ENCODE peak calls at places on chromosomes 2 and 18, in ten cellular contexts. O is activated T-helper 9 cell treated with anti-CD3 and anti-CD28 coated beads, Interleukin-2, amount 50 U/mL, for 16 hours; G is aorta; W is GM12892; V is GM19239; M is GDM1; P is Daoy; E is stomach; D is stimulated activated CD4-positive, alpha-beta T cell treated with anti-CD3 and anti-CD28 coated beads, TNF-alpha, amount 100 ng/mL, for 4 hours; R is kidney glomerular epithelial cell. U is an unnamed sample.

GRCh38 chr2:73457982-73458381 is 72.3 kb downstream of the ALMS1 start:
- DNase-seq in P (no peak), M (no peak), G (no peak), R (no peak), O (no peak), V (no peak), E (no peak), W (no peak), D (no peak), U (no peak)

GRCh38 chr18:75784413-75784812 is 356.9 kb upstream of the SMIM21 start:
- DNase-seq in M (no peak), E (no peak), D (no peak), W (no peak), P (no peak), R (no peak), O (no peak), G (no peak), V (no peak), U (no peak)

GRCh38 chr2:120912101-120912985 is 176.7 kb downstream of the GLI2 start:
- DNase-seq in M (no peak), D (no peak), V (no peak), O (no peak), E (peak; percentile 81), G (peak; percentile 82), W (no peak), R (peak; percentile 11), P (no peak), U (no peak)

GRCh38 chr2:227456141-227456540 is 15.8 kb upstream of the AGFG1 start:
- DNase-seq in P (no peak), M (no peak), W (no peak), E (no peak), R (no peak), D (no peak), V (no peak), O (no peak), G (no peak), U (no peak)

GRCh38 chr2:16183345-16183744 is 243.0 kb downstream of the MYCN start:
- DNase-seq in R (no peak), M (no peak), G (no peak), E (no peak), V (no peak), D (no peak), W (no peak), P (no peak), O (no peak), U (no peak)

GRCh38 chr2:33241581-33241980 is 234.9 kb upstream of the RASGRP3 start:
- DNase-seq in M (no peak), O (no peak), D (no peak), G (no peak), V (no peak), E (no peak), W (no peak), R (no peak), P (peak; percentile 38), U (no peak)

GRCh38 chr2:68089961-68090360 is 27.2 kb upstream of the C1D start:
- DNase-seq in E (no peak), P (no peak), G (no peak), V (no peak), D (no peak), R (no peak), W (no peak), M (no peak), O (no peak), U (no peak)

GRCh38 chr2:19119326-19120001 is 239.0 kb downstream of the OSR1 start:
- DNase-seq in D (no peak), W (no peak), M (no peak), G (no peak), R (no peak), O (no peak), E (no peak), V (no peak), P (no peak), U (no peak)

GRCh38 chr18:23619388-23619873 is 33.1 kb upstream of the NPC1 start:
- DNase-seq in O (no peak), R (no peak), E (peak; percentile 31), D (peak; percentile 9), W (no peak), G (peak; percentile 57), P (peak; percentile 6), M (no peak), V (no peak), U (no peak)

GRCh38 chr2:175207741-175208438 is 26.4 kb upstream of the ATP5MC3 start:
- DNase-seq in G (no peak), P (peak; percentile 17), W (no peak), D (no peak), O (no peak), E (peak; percentile 83), M (no peak), V (no peak), R (no peak), U (no peak)

GRCh38 chr2:188811522-188811921 is 162.7 kb upstream of the COL3A1 start:
- DNase-seq in R (no peak), E (no peak), M (no peak), W (no peak), V (no peak), P (no peak), D (no peak), O (no peak), G (no peak), U (no peak)

U was measured in GM13976.